ENCODE peak calls at places on chromosome 7, in ten cellular contexts. O is suprapubic skin, X is AG04450, C is neural progenitor cell, E is fibroblast of pulmonary artery, H is foreskin fibroblast, F is bronchial epithelial cell, S is kidney epithelial cell, V is upper lobe of right lung, U is AG10803. R is an unnamed sample.

GRCh38 chr7:95396136-95397032 is at the start of gene PON3:
- DNase-seq in O (no peak), X (no peak), C (no peak), E (no peak), H (no peak), F (peak; percentile 32), S (no peak), V (peak; percentile 87), U (no peak), R (no peak)

GRCh38 chr7:93651603-93652159 is 77.2 kb upstream of the CALCR start:
- DNase-seq in O (no peak), X (no peak), C (no peak), E (no peak), H (no peak), F (no peak), S (no peak), V (no peak), U (no peak), R (no peak)

GRCh38 chr7:5780801-5781496 is 514 bp downstream of the RNF216 start:
- DNase-seq in O (peak; percentile 81), X (no peak), C (no peak), E (peak; percentile 30), H (peak; percentile 32), F (no peak), S (no peak), V (peak; percentile 82), U (peak; percentile 33), R (no peak)

GRCh38 chr7:12765431-12766100 is 78.1 kb downstream of the ARL4A start:
- DNase-seq in O (no peak), X (no peak), C (no peak), E (no peak), H (no peak), F (no peak), S (no peak), V (no peak), U (peak; percentile 9), R (no peak)

GRCh38 chr7:43659549-43659896 is 69.8 kb downstream of the COA1 start:
- DNase-seq in O (no peak), X (no peak), C (no peak), E (no peak), H (no peak), F (no peak), S (no peak), V (no peak), U (no peak), R (no peak)

GRCh38 chr7:157679607-157680006 is 342.8 kb downstream of the DNAJB6 start:
- DNase-seq in O (peak; percentile 53), X (no peak), C (peak; percentile 41), E (no peak), H (no peak), F (no peak), S (no peak), V (no peak), U (no peak), R (no peak)

GRCh38 chr7:143975617-143976016 is 21.0 kb downstream of the OR2F1 start:
- DNase-seq in O (no peak), X (no peak), C (peak; percentile 40), E (no peak), H (no peak), F (peak; percentile 7), S (no peak), V (no peak), U (no peak), R (no peak)

GRCh38 chr7:74554178-74554577 is 100.5 kb downstream of the GTF2IRD1 start:
- DNase-seq in O (no peak), X (no peak), C (no peak), E (no peak), H (no peak), F (peak; percentile 44), S (no peak), V (no peak), U (no peak), R (no peak)

GRCh38 chr7:146185844-146186243 is 69.2 kb downstream of the CNTNAP2 start:
- DNase-seq in O (no peak), X (no peak), C (no peak), E (peak; percentile 14), H (no peak), F (peak; percentile 25), S (no peak), V (no peak), U (no peak), R (no peak)

GRCh38 chr7:85000973-85001372 is 185.9 kb downstream of the SEMA3D start:
- DNase-seq in O (no peak), X (no peak), C (no peak), E (no peak), H (no peak), F (no peak), S (no peak), V (no peak), U (no peak), R (no peak)

GRCh38 chr7:144474363-144474762 is 70.9 kb upstream of the NOBOX start:
- DNase-seq in O (no peak), X (no peak), C (no peak), E (no peak), H (no peak), F (no peak), S (no peak), V (no peak), U (no peak), R (no peak)

GRCh38 chr7:77923419-77923818 is 124.8 kb downstream of the PHTF2 start:
- DNase-seq in O (no peak), X (no peak), C (no peak), E (no peak), H (no peak), F (no peak), S (no peak), V (no peak), U (no peak), R (no peak)

GRCh38 chr7:22329816-22330524 is 27.0 kb downstream of the RAPGEF5 start:
- DNase-seq in O (no peak), X (no peak), C (no peak), E (no peak), H (no peak), F (no peak), S (no peak), V (no peak), U (no peak), R (no peak)

GRCh38 chr7:44394112-44394447 is 68.7 kb upstream of the CAMK2B start:
- DNase-seq in O (no peak), X (no peak), C (no peak), E (no peak), H (no peak), F (no peak), S (no peak), V (no peak), U (no peak), R (no peak)

GRCh38 chr7:148402159-148402558 is 188.4 kb upstream of the C7orf33 start:
- DNase-seq in O (no peak), X (no peak), C (no peak), E (no peak), H (no peak), F (peak; percentile 84), S (no peak), V (no peak), U (no peak), R (no peak)

GRCh38 chr7:135467207-135467711 is 42.6 kb downstream of the CNOT4 start:
- DNase-seq in O (no peak), X (no peak), C (no peak), E (no peak), H (peak; percentile 2), F (peak; percentile 93), S (no peak), V (no peak), U (peak; percentile 5), R (no peak)

GRCh38 chr7:156780724-156781455 is 112.1 kb downstream of the LMBR1 start:
- DNase-seq in O (no peak), X (no peak), C (no peak), E (no peak), H (no peak), F (no peak), S (no peak), V (no peak), U (no peak), R (no peak)

GRCh38 chr7:2387897-2388636 is 15.3 kb upstream of the CHST12 start:
- DNase-seq in O (peak; percentile 73), X (no peak), C (no peak), E (no peak), H (no peak), F (no peak), S (no peak), V (no peak), U (no peak), R (no peak)

GRCh38 chr7:67791918-67792317 is 795.3 kb downstream of the TYW1 start:
- DNase-seq in O (no peak), X (no peak), C (no peak), E (no peak), H (no peak), F (no peak), S (no peak), V (no peak), U (no peak), R (no peak)
- TF ChIP-seq CTCF in O (no peak), X (no peak), C (no peak), E (no peak), H (no peak), F (no peak), S (no peak), V (no peak), U (no peak), R (no peak)

DNA sequence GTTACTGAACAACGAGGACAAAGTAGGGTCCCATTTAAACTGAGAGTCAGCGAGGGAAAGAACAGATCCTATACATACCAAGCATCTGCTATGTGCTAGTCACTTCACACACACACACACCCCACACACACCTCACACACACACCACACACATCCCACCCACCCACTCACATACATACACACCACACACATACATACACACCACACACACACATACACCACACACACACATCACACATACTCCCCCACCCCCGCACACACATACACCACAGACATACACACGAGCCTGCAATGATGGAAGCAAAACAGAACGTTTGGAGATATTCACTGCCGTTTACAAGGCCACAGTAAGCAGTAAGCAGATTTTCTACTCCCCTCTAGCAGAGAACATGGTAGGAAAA is 608 bp upstream of the GRB10 start:
- DNase-seq in O (no peak), X (no peak), C (no peak), E (no peak), H (no peak), F (no peak), S (no peak), V (no peak), U (no peak), R (no peak)
- H3K4me3 ChIP-seq in O (peak overlapping the region; percentile 53), X (no peak overlapping the region), C (peak overlapping the region; percentile 65), E (peak overlapping the region; percentile 49), H (peak overlapping the region; percentile 46), F (peak overlapping the region; percentile 33), S (no peak overlapping the region), V (peak overlapping the region; percentile 52), U (no peak overlapping the region), R (peak overlapping the region; percentile 54)

GRCh38 chr7:80918909-80919721 is at the start of gene SEMA3C:
- DNase-seq in O (peak; percentile 89), X (peak; percentile 87), C (peak; percentile 97), E (peak; percentile 96), H (peak; percentile 97), F (peak; percentile 84), S (peak; percentile 71), V (peak; percentile 95), U (peak; percentile 97), R (peak; percentile 54)
- TF ChIP-seq CTCF in O (no peak), X (peak; percentile 13), C (no peak), E (peak; percentile 14), H (no peak), F (no peak), S (no peak), V (no peak), U (peak; percentile 12), R (no peak)

DNA sequence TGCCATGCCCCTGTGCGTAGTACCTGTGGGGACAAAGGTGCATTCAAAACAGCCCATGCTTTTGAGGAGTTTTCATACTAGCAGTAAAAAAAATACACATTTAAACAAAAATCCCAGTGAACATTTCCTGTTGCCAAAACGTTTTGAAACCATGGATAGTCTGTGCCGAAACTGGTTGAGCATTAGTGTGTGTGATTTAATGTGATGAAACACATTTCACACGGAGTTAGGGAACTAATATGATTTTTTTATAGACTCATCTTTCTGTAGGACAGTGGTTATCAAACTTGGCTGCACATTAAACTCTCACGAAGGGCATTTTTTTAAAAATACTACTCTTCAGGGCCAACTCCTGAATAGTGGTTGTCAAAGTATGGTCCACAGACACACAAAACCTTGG is 111.8 kb upstream of the CREB5 start:
- DNase-seq in O (no peak), X (no peak), C (no peak), E (no peak), H (no peak), F (no peak), S (no peak), V (no peak), U (no peak), R (no peak)
- H3K4me3 ChIP-seq in O (no peak overlapping the region), X (no peak overlapping the region), C (no peak overlapping the region), E (no peak overlapping the region), H (no peak overlapping the region), F (no peak overlapping the region), S (no peak overlapping the region), V (no peak overlapping the region), U (no peak overlapping the region), R (no peak overlapping the region)